ENCODE peak calls at places on chromosome 3, in seven cellular contexts. One of them, this sample, is unnamed. For H3K36me3 and H3K27me3, the result is how much of the 10 kb centered on the place peaks cover.

GRCh38 chr3:90145094-90145810 is 1037.8 kb downstream of the EPHA3 start:
- DNase-seq in left lung: no peak
- DNase-seq in prostate gland: no peak
- DNase-seq in colonic mucosa: no peak
- DNase-seq in transverse colon: no peak
- DNase-seq in heart left ventricle: no peak
- DNase-seq in right lobe of liver: no peak
- DNase-seq in this sample: no peak

GRCh38 chr3:141644931-141645330 is 93.2 kb upstream of the RNF7 start:
- DNase-seq in left lung: peak
- DNase-seq in colonic mucosa: peak
- DNase-seq in right lobe of liver: peak
- DNase-seq in transverse colon: peak
- DNase-seq in prostate gland: peak
- DNase-seq in heart left ventricle: peak
- DNase-seq in this sample: peak

GRCh38 chr3:118772036-118773030 is 262.3 kb downstream of the IGSF11 start:
- DNase-seq in left lung: no peak
- DNase-seq in heart left ventricle: no peak
- DNase-seq in prostate gland: no peak
- DNase-seq in colonic mucosa: no peak
- DNase-seq in right lobe of liver: no peak
- DNase-seq in transverse colon: no peak
- DNase-seq in this sample: peak

GRCh38 chr3:71805199-71805598 is 20.3 kb upstream of the PROK2 start:
- DNase-seq in colonic mucosa: no peak
- DNase-seq in transverse colon: no peak
- DNase-seq in heart left ventricle: no peak
- DNase-seq in right lobe of liver: no peak
- DNase-seq in left lung: no peak
- DNase-seq in prostate gland: no peak
- DNase-seq in this sample: no peak

GRCh38 chr3:39388741-39389248 is 5.6 kb downstream of the SLC25A38 start:
- DNase-seq in right lobe of liver: no peak
- DNase-seq in left lung: no peak
- DNase-seq in transverse colon: no peak
- DNase-seq in heart left ventricle: no peak
- DNase-seq in prostate gland: no peak
- DNase-seq in colonic mucosa: no peak
- DNase-seq in this sample: peak

GRCh38 chr3:175869398-175869797 is 1010.3 kb downstream of the NAALADL2 start:
- DNase-seq in transverse colon: no peak
- DNase-seq in right lobe of liver: no peak
- DNase-seq in left lung: no peak
- DNase-seq in prostate gland: no peak
- DNase-seq in colonic mucosa: no peak
- DNase-seq in heart left ventricle: no peak
- DNase-seq in this sample: no peak

GRCh38 chr3:23993556-23994246 is 48.6 kb downstream of the NR1D2 start:
- DNase-seq in transverse colon: no peak
- DNase-seq in prostate gland: no peak
- DNase-seq in colonic mucosa: no peak
- DNase-seq in heart left ventricle: no peak
- DNase-seq in left lung: no peak
- DNase-seq in right lobe of liver: no peak
- DNase-seq in this sample: no peak

GRCh38 chr3:33886015-33886414 is 87.6 kb downstream of the PDCD6IP start:
- DNase-seq in colonic mucosa: no peak
- DNase-seq in prostate gland: no peak
- DNase-seq in heart left ventricle: no peak
- DNase-seq in transverse colon: no peak
- DNase-seq in right lobe of liver: no peak
- DNase-seq in left lung: no peak
- DNase-seq in this sample: no peak

GRCh38 chr3:79414035-79414434 is 353.8 kb downstream of the ROBO1 start:
- DNase-seq in left lung: no peak
- DNase-seq in prostate gland: no peak
- DNase-seq in heart left ventricle: no peak
- DNase-seq in transverse colon: no peak
- DNase-seq in colonic mucosa: no peak
- DNase-seq in right lobe of liver: no peak
- DNase-seq in this sample: no peak

GRCh38 chr3:127677541-127678314 is 5.0 kb downstream of the ABTB1 start:
- DNase-seq in right lobe of liver: peak
- DNase-seq in prostate gland: no peak
- DNase-seq in transverse colon: no peak
- DNase-seq in heart left ventricle: no peak
- DNase-seq in left lung: peak
- DNase-seq in colonic mucosa: no peak
- DNase-seq in this sample: no peak

GRCh38 chr3:39383190-39383912 is at the start of gene SLC25A38:
- DNase-seq in prostate gland: peak
- DNase-seq in right lobe of liver: peak
- DNase-seq in colonic mucosa: peak
- DNase-seq in transverse colon: peak
- DNase-seq in heart left ventricle: peak
- DNase-seq in left lung: peak
- DNase-seq in this sample: peak

GRCh38 chr3:72836923-72837322 is 11.3 kb downstream of the SHQ1 start:
- DNase-seq in transverse colon: peak
- DNase-seq in prostate gland: peak
- DNase-seq in heart left ventricle: peak
- DNase-seq in colonic mucosa: no peak
- DNase-seq in right lobe of liver: peak
- DNase-seq in left lung: no peak
- DNase-seq in this sample: no peak

GRCh38 chr3:120567370-120568197 is 28.6 kb upstream of the NDUFB4 start:
- DNase-seq in right lobe of liver: no peak
- DNase-seq in prostate gland: no peak
- DNase-seq in heart left ventricle: no peak
- DNase-seq in left lung: no peak
- DNase-seq in transverse colon: no peak
- DNase-seq in colonic mucosa: no peak
- DNase-seq in this sample: no peak

GRCh38 chr3:110814170-110815007 is 257.2 kb upstream of the NECTIN3 start:
- DNase-seq in colonic mucosa: peak
- DNase-seq in prostate gland: no peak
- DNase-seq in left lung: no peak
- DNase-seq in heart left ventricle: no peak
- DNase-seq in right lobe of liver: no peak
- DNase-seq in transverse colon: peak
- DNase-seq in this sample: peak

DNA sequence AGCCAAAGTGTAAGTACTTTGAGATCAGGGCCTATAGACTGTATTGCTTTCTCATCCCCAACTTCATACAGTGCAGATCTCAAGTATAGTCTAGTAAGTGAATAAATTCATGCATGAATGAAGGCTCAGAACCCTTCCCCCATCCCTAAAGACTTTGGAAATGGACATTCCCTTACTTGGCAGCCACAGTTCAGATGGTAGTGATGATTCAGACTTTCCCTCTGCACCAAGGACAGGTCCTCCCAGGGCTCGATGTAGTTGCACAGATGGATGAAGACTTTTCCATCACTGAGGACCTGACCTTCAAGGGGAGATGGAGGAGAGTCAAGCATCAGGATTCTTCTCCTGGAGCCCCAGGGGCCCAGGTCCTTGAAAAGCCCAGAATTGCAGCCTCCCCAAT is 4.6 kb downstream of the TIMP4 start:
- DNase-seq in left lung: no peak
- DNase-seq in prostate gland: no peak
- DNase-seq in transverse colon: no peak
- DNase-seq in right lobe of liver: no peak
- DNase-seq in heart left ventricle: no peak
- DNase-seq in colonic mucosa: no peak
- DNase-seq in this sample: no peak
- TF ChIP-seq CTCF in left lung: no peak
- TF ChIP-seq CTCF in prostate gland: no peak
- TF ChIP-seq CTCF in transverse colon: no peak
- TF ChIP-seq CTCF in right lobe of liver: no peak
- TF ChIP-seq CTCF in heart left ventricle: no peak
- TF ChIP-seq CTCF in colonic mucosa: no peak
- TF ChIP-seq CTCF in this sample: no peak

GRCh38 chr3:48463703-48464102 is 17.2 kb downstream of the ATRIP start:
- DNase-seq in right lobe of liver: no peak
- DNase-seq in prostate gland: no peak
- DNase-seq in transverse colon: no peak
- DNase-seq in left lung: no peak
- DNase-seq in heart left ventricle: no peak
- DNase-seq in colonic mucosa: no peak
- DNase-seq in this sample: no peak
- H3K36me3 ChIP-seq in right lobe of liver: under half
- H3K36me3 ChIP-seq in prostate gland: under half
- H3K36me3 ChIP-seq in transverse colon: under half
- H3K36me3 ChIP-seq in left lung: half or more
- H3K36me3 ChIP-seq in heart left ventricle: half or more
- H3K36me3 ChIP-seq in colonic mucosa: under half
- H3K36me3 ChIP-seq in this sample: under half

GRCh38 chr3:186327912-186328487 is 34.0 kb downstream of the DGKG start:
- DNase-seq in left lung: no peak
- DNase-seq in prostate gland: no peak
- DNase-seq in colonic mucosa: no peak
- DNase-seq in transverse colon: no peak
- DNase-seq in right lobe of liver: no peak
- DNase-seq in heart left ventricle: no peak
- DNase-seq in this sample: no peak
- H3K27me3 ChIP-seq in left lung: under half
- H3K27me3 ChIP-seq in prostate gland: under half
- H3K27me3 ChIP-seq in colonic mucosa: under half
- H3K27me3 ChIP-seq in transverse colon: under half
- H3K27me3 ChIP-seq in right lobe of liver: under half
- H3K27me3 ChIP-seq in heart left ventricle: under half
- H3K27me3 ChIP-seq in this sample: under half

DNA sequence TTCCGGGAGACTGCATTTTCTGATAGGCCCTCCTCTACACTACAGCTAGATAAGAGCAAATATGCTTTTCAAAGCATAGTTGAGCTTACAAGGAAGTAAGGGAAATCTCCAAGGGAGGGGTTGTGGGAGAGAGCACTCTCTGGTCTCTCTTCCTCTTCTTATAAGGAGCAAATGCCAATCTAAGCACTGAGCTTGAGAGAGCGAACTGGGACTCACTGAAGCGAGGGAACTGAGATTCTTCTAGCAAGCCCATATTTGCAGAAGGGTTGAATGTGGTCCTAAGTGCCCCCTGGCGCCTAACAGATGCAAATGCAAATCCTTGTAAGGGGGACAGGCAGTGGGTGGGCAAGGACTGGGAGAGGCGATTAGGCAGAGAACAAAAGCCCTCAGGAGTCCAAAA is 164.8 kb downstream of the ERC2 start:
- DNase-seq in left lung: no peak
- DNase-seq in transverse colon: no peak
- DNase-seq in prostate gland: no peak
- DNase-seq in right lobe of liver: no peak
- DNase-seq in colonic mucosa: peak
- DNase-seq in heart left ventricle: peak
- DNase-seq in this sample: peak
- TF ChIP-seq CTCF in left lung: no peak
- TF ChIP-seq CTCF in transverse colon: no peak
- TF ChIP-seq CTCF in prostate gland: no peak
- TF ChIP-seq CTCF in right lobe of liver: peak
- TF ChIP-seq CTCF in colonic mucosa: no peak
- TF ChIP-seq CTCF in heart left ventricle: peak
- TF ChIP-seq CTCF in this sample: peak

DNA sequence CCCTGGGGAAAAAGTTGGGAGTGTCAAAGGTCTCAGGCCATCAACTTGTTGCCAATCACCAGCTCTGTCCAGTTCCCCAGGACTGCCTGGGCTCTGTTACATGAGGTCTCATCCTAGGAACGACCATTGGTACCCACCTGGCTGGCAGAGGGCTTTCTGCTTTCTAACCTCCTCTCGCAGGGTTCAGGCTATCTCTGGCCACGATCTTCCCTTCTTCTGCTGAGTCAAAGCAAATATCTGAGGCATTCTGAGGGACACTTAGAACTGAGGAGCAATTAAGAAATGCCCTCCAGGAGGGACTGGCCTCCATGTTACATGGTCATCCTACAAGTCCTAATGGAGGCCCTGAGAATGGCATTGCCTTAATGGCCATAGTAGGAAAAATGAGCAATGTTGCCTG is 77.4 kb downstream of the TGFBR2 start:
- DNase-seq in heart left ventricle: no peak
- DNase-seq in colonic mucosa: no peak
- DNase-seq in transverse colon: no peak
- DNase-seq in left lung: no peak
- DNase-seq in right lobe of liver: no peak
- DNase-seq in prostate gland: no peak
- DNase-seq in this sample: no peak
- H3K36me3 ChIP-seq in heart left ventricle: half or more
- H3K36me3 ChIP-seq in colonic mucosa: under half
- H3K36me3 ChIP-seq in transverse colon: under half
- H3K36me3 ChIP-seq in left lung: half or more
- H3K36me3 ChIP-seq in right lobe of liver: under half
- H3K36me3 ChIP-seq in prostate gland: under half
- H3K36me3 ChIP-seq in this sample: under half

DNA sequence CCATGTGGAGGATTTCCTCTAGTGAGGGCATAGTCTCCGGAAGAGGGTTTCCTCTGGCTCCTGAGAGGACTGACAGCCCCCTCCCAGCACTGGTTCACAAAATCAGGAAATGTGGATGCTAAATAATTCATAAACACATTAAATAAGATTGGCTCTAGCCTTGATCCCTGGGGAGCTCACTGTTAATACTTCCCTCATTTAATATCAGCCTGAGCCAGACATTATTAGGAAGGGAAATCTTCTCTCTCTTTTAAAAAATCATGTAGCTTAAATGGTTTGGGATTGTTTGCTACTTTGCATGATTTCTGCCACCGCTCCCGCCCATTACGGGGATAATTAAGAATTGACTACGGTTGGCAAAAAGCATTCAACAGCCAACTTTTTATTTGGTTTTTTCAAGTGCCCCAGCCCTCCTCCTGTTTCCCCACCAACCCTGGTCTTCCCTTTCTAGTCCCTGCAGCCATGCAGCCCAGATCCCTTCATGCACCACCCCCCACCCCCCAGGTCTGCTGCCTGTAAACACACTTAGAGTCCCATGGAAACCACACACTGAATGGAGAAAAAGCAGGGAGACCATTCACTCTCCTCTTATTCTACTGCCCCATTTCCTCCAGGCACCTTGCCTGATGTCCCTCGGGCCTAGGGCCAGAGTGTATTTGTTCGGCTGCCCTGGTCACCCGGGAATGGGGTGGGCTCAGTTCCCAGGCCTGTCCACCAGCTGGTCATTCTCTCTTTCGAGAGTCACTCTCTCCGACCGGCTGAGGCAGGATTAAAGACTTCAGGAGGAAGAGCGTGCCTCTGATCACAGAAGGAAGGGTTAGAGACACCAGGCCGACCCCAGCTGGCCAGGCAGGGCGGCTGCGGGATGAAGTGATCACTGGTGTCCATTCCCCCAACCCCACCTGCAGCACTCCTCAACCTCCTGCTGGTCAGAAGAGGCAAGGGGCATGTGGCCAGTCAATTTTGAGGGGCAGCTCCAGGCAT is 45.1 kb downstream of the SEMA5B start:
- DNase-seq in colonic mucosa: peak
- DNase-seq in heart left ventricle: peak
- DNase-seq in prostate gland: no peak
- DNase-seq in transverse colon: no peak
- DNase-seq in right lobe of liver: no peak
- DNase-seq in left lung: no peak
- DNase-seq in this sample: no peak
- H3K27me3 ChIP-seq in colonic mucosa: under half
- H3K27me3 ChIP-seq in heart left ventricle: under half
- H3K27me3 ChIP-seq in prostate gland: under half
- H3K27me3 ChIP-seq in transverse colon: under half
- H3K27me3 ChIP-seq in right lobe of liver: under half
- H3K27me3 ChIP-seq in left lung: under half
- H3K27me3 ChIP-seq in this sample: under half

This sample was measured in GM06990.